ENCODE peak calls at places on chromosome 1, in four cellular contexts. One of them, this sample, is unnamed.
A peak's percentile ranks its signal among the peaks of the same experiment; 100 is the strongest.

GRCh38 chr1:101187287-101187686 is 49.5 kb upstream of the S1PR1 start:
- DNase-seq in GM12878: no peak
- DNase-seq in A549: no peak
- DNase-seq in HepG2: no peak
- DNase-seq in this sample: no peak

GRCh38 chr1:101005871-101006270 is 19.7 kb downstream of the DPH5 start:
- DNase-seq in GM12878: no peak
- DNase-seq in A549: no peak
- DNase-seq in HepG2: no peak
- DNase-seq in this sample: no peak

GRCh38 chr1:81950845-81951244 is 150.1 kb downstream of the ADGRL2 start:
- DNase-seq in GM12878: no peak
- DNase-seq in A549: no peak
- DNase-seq in HepG2: no peak
- DNase-seq in this sample: no peak

GRCh38 chr1:231206856-231207255 is 34.2 kb upstream of the GNPAT start:
- DNase-seq in GM12878: no peak
- DNase-seq in A549: no peak
- DNase-seq in HepG2: no peak
- DNase-seq in this sample: no peak

GRCh38 chr1:20109223-20109856 is 10.0 kb downstream of the PLA2G2D start:
- DNase-seq in GM12878: no peak
- DNase-seq in A549: no peak
- DNase-seq in HepG2: no peak
- DNase-seq in this sample: no peak

GRCh38 chr1:14835725-14836124 is 237.2 kb downstream of the KAZN start:
- DNase-seq in GM12878: no peak
- DNase-seq in A549: no peak
- DNase-seq in HepG2: no peak
- DNase-seq in this sample: no peak

GRCh38 chr1:202397256-202397655 is 48.8 kb downstream of the PPP1R12B start:
- DNase-seq in GM12878: no peak
- DNase-seq in A549: no peak
- DNase-seq in HepG2: no peak
- DNase-seq in this sample: no peak

GRCh38 chr1:206469411-206469932 is 804 bp upstream of the IKBKE start:
- DNase-seq in GM12878: no peak
- DNase-seq in A549: no peak
- DNase-seq in HepG2: no peak
- DNase-seq in this sample: no peak

GRCh38 chr1:46486432-46487015 is 3.1 kb upstream of the DMBX1 start:
- DNase-seq in GM12878: no peak
- DNase-seq in A549: no peak
- DNase-seq in HepG2: no peak
- DNase-seq in this sample: no peak

GRCh38 chr1:183467687-183468086 is 4.6 kb upstream of the SMG7 start:
- DNase-seq in GM12878: no peak
- DNase-seq in A549: peak; percentile 21
- DNase-seq in HepG2: peak; percentile 38
- DNase-seq in this sample: no peak

GRCh38 chr1:203777596-203777995 is 12.6 kb downstream of the LAX1 start:
- DNase-seq in GM12878: no peak
- DNase-seq in A549: no peak
- DNase-seq in HepG2: no peak
- DNase-seq in this sample: no peak

GRCh38 chr1:155681776-155682175 is 6.8 kb downstream of the YY1AP1 start:
- DNase-seq in GM12878: no peak
- DNase-seq in A549: no peak
- DNase-seq in HepG2: no peak
- DNase-seq in this sample: no peak

GRCh38 chr1:91217911-91218310 is 186.7 kb downstream of the HFM1 start:
- DNase-seq in GM12878: no peak
- DNase-seq in A549: no peak
- DNase-seq in HepG2: no peak
- DNase-seq in this sample: no peak

GRCh38 chr1:117541003-117541402 is 64.8 kb upstream of the TENT5C start:
- DNase-seq in GM12878: no peak
- DNase-seq in A549: no peak
- DNase-seq in HepG2: no peak
- DNase-seq in this sample: no peak

GRCh38 chr1:164673584-164674214 is 114.7 kb downstream of the PBX1 start:
- DNase-seq in GM12878: no peak
- DNase-seq in A549: peak; percentile 33
- DNase-seq in HepG2: peak; percentile 29
- DNase-seq in this sample: peak; percentile 53

GRCh38 chr1:164670026-164670425 is 111.0 kb downstream of the PBX1 start:
- DNase-seq in GM12878: no peak
- DNase-seq in A549: no peak
- DNase-seq in HepG2: no peak
- DNase-seq in this sample: no peak

GRCh38 chr1:164675342-164675904 is 116.4 kb downstream of the PBX1 start:
- DNase-seq in GM12878: no peak
- DNase-seq in A549: no peak
- DNase-seq in HepG2: no peak
- DNase-seq in this sample: no peak

GRCh38 chr1:164671597-164672327 is 112.8 kb downstream of the PBX1 start:
- DNase-seq in GM12878: no peak
- DNase-seq in A549: no peak
- DNase-seq in HepG2: no peak
- DNase-seq in this sample: no peak

DNA sequence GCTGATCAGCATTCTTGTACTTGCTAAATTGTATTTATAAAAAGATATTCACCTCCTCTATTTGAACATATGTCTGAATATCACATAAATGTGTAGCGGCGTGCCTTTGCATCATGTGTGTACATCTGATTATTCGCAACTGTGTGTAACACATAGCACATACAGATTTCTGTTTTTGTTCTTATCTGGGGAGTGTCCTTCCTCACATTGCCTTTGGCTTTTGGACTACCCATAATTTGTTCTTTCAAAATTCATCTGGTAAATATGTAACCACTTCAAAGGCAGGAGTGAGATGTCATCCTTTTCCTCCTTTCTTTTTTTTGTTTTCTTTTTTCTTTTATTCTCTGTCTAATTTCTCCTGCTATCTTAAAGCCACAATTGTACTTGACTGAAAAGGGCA is 113.6 kb downstream of the PBX1 start:
- DNase-seq in GM12878: no peak
- DNase-seq in A549: no peak
- DNase-seq in HepG2: no peak
- DNase-seq in this sample: no peak
- TF ChIP-seq CHD2 in GM12878: no peak
- TF ChIP-seq CHD2 in A549: no peak
- TF ChIP-seq CHD2 in HepG2: no peak
- TF ChIP-seq CHD2 in this sample: no peak

DNA sequence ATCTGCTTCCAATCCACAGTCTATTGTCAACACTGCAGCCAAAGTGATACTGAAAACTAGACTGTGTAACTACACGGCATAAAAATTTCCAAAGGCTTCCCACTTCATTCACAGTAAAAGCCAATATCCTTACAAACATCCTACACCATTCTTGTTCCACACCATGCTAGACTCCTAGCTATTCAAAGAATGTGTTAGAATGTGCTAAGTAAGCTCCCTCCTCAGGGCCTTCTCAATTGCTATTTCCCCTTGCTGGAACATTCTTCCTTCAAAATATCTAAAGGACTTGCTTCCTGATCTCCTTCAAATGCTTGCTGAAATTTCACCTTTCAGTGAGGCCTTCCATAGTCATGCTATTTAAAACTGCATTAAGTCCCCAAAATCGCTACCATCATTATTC is 228.1 kb downstream of the AKT3 start:
- DNase-seq in GM12878: no peak
- DNase-seq in A549: no peak
- DNase-seq in HepG2: no peak
- DNase-seq in this sample: no peak
- TF ChIP-seq PBX3 in GM12878: no peak
- TF ChIP-seq PBX3 in A549: no peak
- TF ChIP-seq PBX3 in HepG2: no peak
- TF ChIP-seq PBX3 in this sample: no peak

DNA sequence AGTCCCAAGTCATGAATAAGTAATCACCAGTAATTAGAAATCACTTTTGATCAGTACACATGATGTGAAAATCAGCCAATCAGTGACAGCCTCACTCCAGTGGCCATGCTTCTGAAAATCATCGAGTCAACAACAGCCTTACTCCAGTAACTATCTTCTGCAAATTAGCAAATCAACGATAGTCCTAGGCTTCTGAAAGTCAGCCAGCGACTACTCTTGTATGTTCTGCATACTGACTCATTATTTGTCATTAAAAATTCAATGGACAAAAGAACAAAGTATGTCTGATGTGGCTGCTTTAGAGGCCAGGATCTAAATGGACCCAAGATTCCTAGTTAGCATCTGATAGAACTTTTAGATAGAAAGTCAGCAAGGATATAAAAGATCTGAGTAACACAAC is 102.5 kb downstream of the GPR52 start:
- DNase-seq in GM12878: no peak
- DNase-seq in A549: no peak
- DNase-seq in HepG2: no peak
- DNase-seq in this sample: no peak
- H3K4me3 ChIP-seq in GM12878: no peak overlapping the region
- H3K4me3 ChIP-seq in A549: no peak overlapping the region
- H3K4me3 ChIP-seq in HepG2: no peak overlapping the region
- H3K4me3 ChIP-seq in this sample: no peak overlapping the region

DNA sequence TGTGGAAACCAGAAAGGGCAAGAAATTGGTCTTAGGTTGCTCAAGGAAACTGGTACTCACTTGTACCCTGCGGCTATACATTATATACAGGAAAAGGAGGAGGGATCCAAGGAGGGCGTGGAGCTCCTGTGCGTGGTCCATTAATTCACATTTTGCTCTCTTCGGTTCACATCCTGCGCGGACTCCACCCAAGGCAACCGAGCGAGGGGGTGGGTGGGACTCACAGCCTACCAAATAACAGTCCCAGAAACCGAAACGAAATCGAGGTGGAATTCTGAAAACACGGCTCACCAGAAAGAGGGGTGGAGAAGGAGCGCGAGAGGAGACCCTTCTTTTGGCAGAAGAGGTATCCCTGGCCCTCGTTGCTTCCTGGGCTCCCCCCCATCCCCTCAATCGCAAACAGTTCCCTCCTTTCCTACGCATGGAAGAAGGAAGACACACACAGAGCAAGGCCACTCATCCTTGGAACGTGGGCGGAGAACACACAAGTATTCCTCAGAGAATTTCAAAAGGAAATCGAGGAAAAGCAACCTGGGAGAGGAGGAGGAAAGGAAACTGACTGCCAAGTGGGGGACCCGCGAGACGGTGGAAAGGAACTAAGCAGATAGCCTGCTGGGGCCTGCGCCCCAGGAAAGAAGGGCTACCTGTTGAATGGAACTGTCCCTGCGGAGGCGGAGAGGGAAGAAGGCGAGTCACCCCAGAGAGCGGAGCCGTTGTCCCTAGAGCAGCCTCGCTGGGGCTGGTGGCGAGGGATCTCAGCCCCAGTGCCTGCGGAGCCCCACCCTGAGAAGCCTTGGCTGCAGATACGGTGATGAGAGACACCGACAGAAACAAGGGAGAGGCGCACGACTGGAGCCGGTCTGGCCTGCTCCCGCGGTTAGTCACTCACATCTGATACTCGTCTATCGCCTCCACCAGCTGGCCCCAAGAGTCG is 705 bp downstream of the AIDA start:
- DNase-seq in GM12878: no peak
- DNase-seq in A549: peak; percentile 55
- DNase-seq in HepG2: peak; percentile 23
- DNase-seq in this sample: peak; percentile 58
- TF ChIP-seq CHD2 in GM12878: no peak
- TF ChIP-seq CHD2 in A549: no peak
- TF ChIP-seq CHD2 in HepG2: no peak
- TF ChIP-seq CHD2 in this sample: no peak

DNA sequence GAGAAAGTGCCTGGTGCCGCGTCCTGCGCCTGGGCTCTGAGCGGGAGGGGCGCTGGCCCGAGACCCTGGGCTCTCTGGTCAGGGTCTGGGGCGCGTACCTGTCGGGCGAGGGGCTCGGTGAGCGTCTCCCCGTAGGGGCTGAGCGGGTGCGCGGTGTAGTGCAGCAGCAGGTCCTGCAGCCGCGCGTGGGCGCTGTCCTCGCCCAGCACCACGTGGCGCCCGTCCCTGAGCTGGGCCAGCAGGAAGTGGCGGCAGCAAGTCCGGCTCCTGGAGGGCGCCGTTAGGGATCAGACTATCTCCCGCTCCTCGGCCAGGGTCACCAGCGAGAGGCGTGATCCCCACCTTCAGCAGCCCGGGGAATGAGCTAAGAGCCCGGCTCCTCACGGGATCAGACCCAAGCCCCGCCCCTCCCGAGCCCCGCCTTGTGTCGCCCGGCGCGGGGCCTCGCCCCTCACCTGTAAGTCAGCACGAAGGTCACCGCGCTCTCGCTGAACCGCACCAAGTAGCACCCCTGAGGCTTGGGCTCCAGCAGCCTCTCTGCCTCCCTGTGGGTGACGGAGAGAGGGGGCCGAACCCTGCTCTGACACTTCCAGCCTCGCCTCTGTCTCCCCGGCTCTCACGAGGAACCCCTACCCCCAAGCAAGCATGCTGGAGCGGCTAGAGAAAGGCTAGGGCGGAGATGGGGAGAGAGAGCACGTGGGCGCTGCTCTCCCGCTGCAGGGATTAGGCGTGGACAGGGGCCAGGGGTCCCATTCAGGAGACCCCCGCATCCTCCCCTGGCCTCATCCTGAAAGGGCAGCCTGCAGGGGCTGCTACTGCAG is 2.7 kb downstream of the SH2D2A start:
- DNase-seq in GM12878: no peak
- DNase-seq in A549: peak; percentile 73
- DNase-seq in HepG2: peak; percentile 35
- DNase-seq in this sample: no peak
- TF ChIP-seq PBX3 in GM12878: no peak
- TF ChIP-seq PBX3 in A549: no peak
- TF ChIP-seq PBX3 in HepG2: no peak
- TF ChIP-seq PBX3 in this sample: no peak

This sample was measured in SK-N-SH.